ENCODE peak calls at places on chromosomes 11 and 22, in five cellular contexts. One of them, this sample, is unnamed.

GRCh38 chr11:21343204-21343603 is 673.8 kb downstream of the NELL1 start:
- DNase-seq in M059J: no peak
- DNase-seq in HT1080: no peak
- DNase-seq in heart right ventricle: no peak
- DNase-seq in NCI-H2029 treated with DMSO at 0.1 percent for 48 hours: no peak
- DNase-seq in this sample: no peak

GRCh38 chr11:64499261-64500004 is 91.6 kb upstream of the SLC22A12 start:
- DNase-seq in NCI-H2029 treated with DMSO at 0.1 percent for 48 hours: no peak
- DNase-seq in M059J: no peak
- DNase-seq in HT1080: no peak
- DNase-seq in heart right ventricle: no peak
- DNase-seq in this sample: no peak

GRCh38 chr11:6757373-6757967 is 14.3 kb downstream of the OR2AG2 start:
- DNase-seq in heart right ventricle: peak
- DNase-seq in M059J: peak
- DNase-seq in NCI-H2029 treated with DMSO at 0.1 percent for 48 hours: no peak
- DNase-seq in HT1080: peak
- DNase-seq in this sample: peak

GRCh38 chr11:119696378-119697157 is 32.4 kb downstream of the NECTIN1 start:
- DNase-seq in heart right ventricle: no peak
- DNase-seq in M059J: no peak
- DNase-seq in HT1080: no peak
- DNase-seq in NCI-H2029 treated with DMSO at 0.1 percent for 48 hours: no peak
- DNase-seq in this sample: peak

GRCh38 chr11:105769627-105770026 is 159.8 kb downstream of the GRIA4 start:
- DNase-seq in M059J: no peak
- DNase-seq in NCI-H2029 treated with DMSO at 0.1 percent for 48 hours: no peak
- DNase-seq in HT1080: no peak
- DNase-seq in heart right ventricle: no peak
- DNase-seq in this sample: peak

GRCh38 chr11:78720281-78720989 is 145.8 kb upstream of the NARS2 start:
- DNase-seq in M059J: no peak
- DNase-seq in HT1080: no peak
- DNase-seq in heart right ventricle: no peak
- DNase-seq in NCI-H2029 treated with DMSO at 0.1 percent for 48 hours: no peak
- DNase-seq in this sample: no peak

GRCh38 chr11:20213790-20214189 is 53.5 kb upstream of the DBX1 start:
- DNase-seq in M059J: no peak
- DNase-seq in HT1080: no peak
- DNase-seq in NCI-H2029 treated with DMSO at 0.1 percent for 48 hours: no peak
- DNase-seq in heart right ventricle: no peak
- DNase-seq in this sample: no peak

GRCh38 chr22:30704978-30705377 is 10.3 kb downstream of the OSBP2 start:
- DNase-seq in M059J: no peak
- DNase-seq in NCI-H2029 treated with DMSO at 0.1 percent for 48 hours: no peak
- DNase-seq in heart right ventricle: no peak
- DNase-seq in HT1080: no peak
- DNase-seq in this sample: no peak

GRCh38 chr11:93858376-93858775 is 8.0 kb upstream of the VSTM5 start:
- DNase-seq in NCI-H2029 treated with DMSO at 0.1 percent for 48 hours: no peak
- DNase-seq in HT1080: no peak
- DNase-seq in M059J: no peak
- DNase-seq in heart right ventricle: no peak
- DNase-seq in this sample: no peak

GRCh38 chr11:44315947-44316387 is 6.0 kb upstream of the ALX4 start:
- DNase-seq in NCI-H2029 treated with DMSO at 0.1 percent for 48 hours: no peak
- DNase-seq in HT1080: no peak
- DNase-seq in heart right ventricle: no peak
- DNase-seq in M059J: peak
- DNase-seq in this sample: no peak

GRCh38 chr11:113193894-113194293 is 120.5 kb upstream of the TTC12 start:
- DNase-seq in HT1080: no peak
- DNase-seq in NCI-H2029 treated with DMSO at 0.1 percent for 48 hours: peak
- DNase-seq in heart right ventricle: peak
- DNase-seq in M059J: peak
- DNase-seq in this sample: no peak

GRCh38 chr22:42978453-42979103 is 36.4 kb downstream of the PACSIN2 start:
- DNase-seq in heart right ventricle: no peak
- DNase-seq in NCI-H2029 treated with DMSO at 0.1 percent for 48 hours: no peak
- DNase-seq in HT1080: no peak
- DNase-seq in M059J: peak
- DNase-seq in this sample: peak

GRCh38 chr11:287821-288327 is 1.1 kb upstream of the PGGHG start:
- DNase-seq in M059J: no peak
- DNase-seq in HT1080: no peak
- DNase-seq in heart right ventricle: peak
- DNase-seq in NCI-H2029 treated with DMSO at 0.1 percent for 48 hours: no peak
- DNase-seq in this sample: no peak

GRCh38 chr11:35491231-35491871 is 34.1 kb downstream of the PAMR1 start:
- DNase-seq in M059J: peak
- DNase-seq in NCI-H2029 treated with DMSO at 0.1 percent for 48 hours: no peak
- DNase-seq in heart right ventricle: no peak
- DNase-seq in HT1080: peak
- DNase-seq in this sample: peak

GRCh38 chr22:37162221-37163095 is 12.7 kb upstream of the IL2RB start:
- DNase-seq in M059J: no peak
- DNase-seq in HT1080: no peak
- DNase-seq in heart right ventricle: no peak
- DNase-seq in NCI-H2029 treated with DMSO at 0.1 percent for 48 hours: no peak
- DNase-seq in this sample: no peak

GRCh38 chr11:57556041-57556440 is 11.4 kb downstream of the UBE2L6 start:
- DNase-seq in heart right ventricle: no peak
- DNase-seq in NCI-H2029 treated with DMSO at 0.1 percent for 48 hours: no peak
- DNase-seq in HT1080: no peak
- DNase-seq in M059J: no peak
- DNase-seq in this sample: peak

GRCh38 chr11:62142921-62143320 is 19.1 kb downstream of the INCENP start:
- DNase-seq in M059J: no peak
- DNase-seq in HT1080: no peak
- DNase-seq in heart right ventricle: no peak
- DNase-seq in NCI-H2029 treated with DMSO at 0.1 percent for 48 hours: no peak
- DNase-seq in this sample: no peak

GRCh38 chr11:66595245-66595904 is 2.4 kb downstream of the CCS start:
- DNase-seq in HT1080: no peak
- DNase-seq in heart right ventricle: peak
- DNase-seq in M059J: no peak
- DNase-seq in NCI-H2029 treated with DMSO at 0.1 percent for 48 hours: peak
- DNase-seq in this sample: no peak

This sample was measured in bronchial epithelial cell.